ENCODE peak calls at places on chromosomes 1 and 21, in six cellular contexts. Z, K, O, I, V and E are unnamed samples.

GRCh38 chr1:204578867-204579664 is 62.9 kb downstream of the MDM4 start:
- DNase-seq in Z (no peak), K (no peak), O (peak; percentile 13), I (no peak), V (peak; percentile 62), E (peak; percentile 23)

GRCh38 chr1:209839875-209840491 is 12.2 kb downstream of the UTP25 start:
- DNase-seq in Z (no peak), K (no peak), O (peak; percentile 94), I (peak; percentile 92), V (no peak), E (no peak)

GRCh38 chr21:42777757-42778344 is 101.5 kb downstream of the WDR4 start:
- DNase-seq in Z (no peak), K (no peak), O (no peak), I (no peak), V (no peak), E (no peak)

GRCh38 chr1:241138248-241138647 is 218.8 kb downstream of the RGS7 start:
- DNase-seq in Z (no peak), K (no peak), O (no peak), I (no peak), V (no peak), E (no peak)

GRCh38 chr1:15938628-15939161 is 37.2 kb downstream of the ZBTB17 start:
- DNase-seq in Z (no peak), K (no peak), O (no peak), I (no peak), V (no peak), E (no peak)

GRCh38 chr1:162389021-162389818 is 7.7 kb downstream of the C1orf226 start:
- DNase-seq in Z (no peak), K (no peak), O (peak; percentile 44), I (no peak), V (peak; percentile 31), E (no peak)

GRCh38 chr1:19272064-19272463 is 16.5 kb downstream of the AKR7A3 start:
- DNase-seq in Z (no peak), K (no peak), O (no peak), I (no peak), V (no peak), E (no peak)

GRCh38 chr1:85343612-85344255 is 67.3 kb upstream of the BCL10 start:
- DNase-seq in Z (no peak), K (no peak), O (peak; percentile 32), I (no peak), V (no peak), E (no peak)

GRCh38 chr1:67700692-67701410 is 15.8 kb downstream of the GADD45A start:
- DNase-seq in Z (peak; percentile 32), K (no peak), O (no peak), I (no peak), V (no peak), E (no peak)

GRCh38 chr1:10575616-10576015 is 100.9 kb downstream of the PEX14 start:
- DNase-seq in Z (no peak), K (no peak), O (peak; percentile 44), I (peak; percentile 48), V (no peak), E (no peak)

DNA sequence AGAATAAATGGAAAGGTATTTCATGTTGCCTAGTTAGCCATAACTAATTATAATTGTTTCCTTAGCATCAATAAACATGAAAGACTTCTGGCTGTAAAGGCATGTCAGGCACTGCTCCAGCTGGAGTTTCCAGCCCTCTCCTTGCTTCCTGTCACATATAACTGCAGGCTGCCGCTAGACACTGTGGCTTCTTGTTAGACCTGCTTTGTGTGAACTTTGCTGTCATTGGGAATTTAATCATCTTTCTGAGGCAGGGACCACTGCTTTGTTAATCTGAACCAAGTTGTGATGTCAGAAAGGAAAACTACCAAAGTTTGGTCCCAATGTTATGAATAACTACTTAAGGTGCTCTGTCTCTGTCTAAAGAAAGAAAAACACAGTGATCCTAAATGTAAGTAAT is 90.3 kb upstream of the DUSP10 start:
- DNase-seq in Z (no peak), K (no peak), O (no peak), I (no peak), V (no peak), E (no peak)
- H3K4me1 ChIP-seq in Z (no peaks in the 10 kb centered on the region), K (peaks cover 23% of the 10 kb centered on the region), O (peaks cover 8% of the 10 kb centered on the region), I (no peaks in the 10 kb centered on the region), V (no peaks in the 10 kb centered on the region), E (no peaks in the 10 kb centered on the region)

GRCh38 chr1:245908543-245908942 is 598.5 kb downstream of the SMYD3 start:
- DNase-seq in Z (no peak), K (no peak), O (no peak), I (no peak), V (no peak), E (no peak)
- TF ChIP-seq CTCF in Z (no peak), K (no peak), O (no peak), I (no peak), V (no peak), E (no peak)

GRCh38 chr1:154867841-154868610 is 2.1 kb downstream of the KCNN3 start:
- DNase-seq in Z (no peak), K (no peak), O (no peak), I (no peak), V (no peak), E (no peak)

GRCh38 chr1:154870117-154870571 is at the start of gene KCNN3:
- DNase-seq in Z (peak; percentile 97), K (peak; percentile 40), O (peak; percentile 79), I (peak; percentile 41), V (peak; percentile 94), E (peak; percentile 91)

GRCh38 chr1:154870734-154871133 is 653 bp upstream of the KCNN3 start:
- DNase-seq in Z (no peak), K (no peak), O (no peak), I (no peak), V (no peak), E (no peak)

GRCh38 chr1:154871374-154871773 is 1.3 kb upstream of the KCNN3 start:
- DNase-seq in Z (peak; percentile 22), K (no peak), O (no peak), I (no peak), V (no peak), E (no peak)

GRCh38 chr1:154869351-154870116 is 547 bp downstream of the KCNN3 start:
- DNase-seq in Z (peak; percentile 57), K (no peak), O (peak; percentile 13), I (no peak), V (peak; percentile 74), E (peak; percentile 35)
- H3K4me3 ChIP-seq in Z (no peak overlapping the region), K (no peak overlapping the region), O (no peak overlapping the region), I (peak overlapping the region; percentile 46), V (peak overlapping the region; percentile 42), E (no peak overlapping the region)

GRCh38 chr1:236860674-236861073 is 65.6 kb downstream of the MTR start:
- DNase-seq in Z (no peak), K (no peak), O (no peak), I (no peak), V (no peak), E (no peak)
- H3K4me1 ChIP-seq in Z (peaks cover 44% of the 10 kb centered on the region), K (peaks cover 27% of the 10 kb centered on the region), O (no peaks in the 10 kb centered on the region), I (no peaks in the 10 kb centered on the region), V (peaks cover 11% of the 10 kb centered on the region), E (no peaks in the 10 kb centered on the region)